ENCODE peak calls at places on chromosomes 13 and 19, in four cellular contexts. A, J, O and K are unnamed samples.

GRCh38 chr13:62119739-62120700 is 704.4 kb upstream of the PCDH20 start:
- DNase-seq in J (no peak), O (no peak), A (no peak), K (peak)

GRCh38 chr13:100156786-100157185 is 67.9 kb downstream of the PCCA start:
- DNase-seq in O (no peak), A (no peak), J (no peak), K (no peak)

GRCh38 chr13:31179754-31180153 is 18.1 kb upstream of the HSPH1 start:
- DNase-seq in A (no peak), J (no peak), O (no peak), K (no peak)

GRCh38 chr19:50500060-50500752 is 10.8 kb downstream of the JOSD2 start:
- DNase-seq in J (no peak), O (peak), A (no peak), K (no peak)

GRCh38 chr13:40084934-40085333 is 429.5 kb downstream of the COG6 start:
- DNase-seq in J (no peak), A (no peak), O (no peak), K (no peak)

GRCh38 chr13:113941571-113942191 is 32.2 kb downstream of the C13orf46 start:
- DNase-seq in O (no peak), J (no peak), A (no peak), K (no peak)

GRCh38 chr13:95492044-95492801 is 60.3 kb upstream of the CLDN10 start:
- DNase-seq in O (no peak), A (no peak), J (no peak), K (no peak)

GRCh38 chr19:943551-944170 is 17.8 kb downstream of the ARID3A start:
- DNase-seq in O (no peak), J (no peak), A (no peak), K (no peak)

GRCh38 chr13:44758595-44759221 is 182.6 kb upstream of the TSC22D1 start:
- DNase-seq in A (no peak), J (no peak), O (no peak), K (no peak)

GRCh38 chr13:40536443-40537113 is 129.9 kb downstream of the FOXO1 start:
- DNase-seq in A (no peak), J (no peak), O (no peak), K (no peak)

GRCh38 chr13:40682449-40683240 is 16.2 kb upstream of the FOXO1 start:
- DNase-seq in A (no peak), J (no peak), O (no peak), K (no peak)

GRCh38 chr13:92838786-92839185 is 387.8 kb upstream of the GPC6 start:
- DNase-seq in J (no peak), A (no peak), O (no peak), K (no peak)

GRCh38 chr13:27036236-27036981 is 135.2 kb downstream of the USP12 start:
- DNase-seq in J (no peak), A (no peak), O (no peak), K (no peak)

GRCh38 chr13:100396771-100397170 is 191.8 kb downstream of the GGACT start:
- DNase-seq in A (no peak), O (no peak), J (no peak), K (no peak)

GRCh38 chr13:112744306-112745021 is 54.6 kb downstream of the ATP11A start:
- DNase-seq in O (no peak), A (no peak), J (no peak), K (no peak)

GRCh38 chr19:45443462-45444317 is 20.0 kb upstream of the ERCC1 start:
- DNase-seq in J (no peak), A (peak), O (peak), K (no peak)

GRCh38 chr13:97285221-97285955 is 63.3 kb downstream of the MBNL2 start:
- DNase-seq in J (no peak), O (no peak), A (no peak), K (no peak)

GRCh38 chr13:97287047-97287383 is 64.9 kb downstream of the MBNL2 start:
- DNase-seq in A (no peak), J (no peak), O (no peak), K (no peak)

GRCh38 chr13:97284558-97284957 is 62.4 kb downstream of the MBNL2 start:
- DNase-seq in O (no peak), A (no peak), J (no peak), K (no peak)

GRCh38 chr13:97288486-97288900 is 66.4 kb downstream of the MBNL2 start:
- DNase-seq in A (no peak), J (no peak), O (no peak), K (no peak)

GRCh38 chr13:97286317-97287046 is 64.3 kb downstream of the MBNL2 start:
- DNase-seq in J (no peak), A (no peak), O (no peak), K (no peak)
- TF ChIP-seq POLR2A in J (no peak), A (no peak), O (no peak), K (no peak)

GRCh38 chr19:10473192-10473591 is 30.0 kb downstream of the KEAP1 start:
- DNase-seq in A (no peak), O (no peak), J (no peak), K (no peak)
- TF ChIP-seq TAF1 in A (no peak), O (no peak), J (no peak), K (no peak)

GRCh38 chr13:43200736-43201135 is 177.3 kb downstream of the DNAJC15 start:
- DNase-seq in J (no peak), O (no peak), A (no peak), K (no peak)
- TF ChIP-seq POLR2A in J (no peak), O (no peak), A (no peak), K (no peak)

GRCh38 chr19:39840492-39840891 is 5.7 kb downstream of the FBL start:
- DNase-seq in J (no peak), O (no peak), A (no peak), K (no peak)
- TF ChIP-seq TAF1 in J (no peak), O (no peak), A (no peak), K (no peak)

GRCh38 chr19:18152817-18153554 is at the start of gene PIK3R2:
- DNase-seq in O (peak), J (peak), A (peak), K (peak)
- TF ChIP-seq POLR2A in O (peak), J (no peak), A (no peak), K (no peak)